ENCODE peak calls at places on chromosomes 6 and 20, in ten cellular contexts. One of them, this sample, is unnamed. For H3K36me3, the result is how much of the 10 kb centered on the place peaks cover.

GRCh38 chr6:11621119-11621518 is 83.6 kb downstream of the TMEM170B start:
- DNase-seq in tibial nerve: no peak
- DNase-seq in left ventricle myocardium inferior: no peak
- DNase-seq in bronchial epithelial cell: peak
- DNase-seq in neural progenitor cell: no peak
- DNase-seq in CD8-positive, alpha-beta T cell: no peak
- DNase-seq in colonic mucosa: no peak
- DNase-seq in fibroblast of lung: no peak
- DNase-seq in neuronal stem cell: no peak
- DNase-seq in effector memory CD4-positive, alpha-beta T cell: no peak
- DNase-seq in this sample: no peak

GRCh38 chr6:107662333-107662732 is 161.8 kb downstream of the SCML4 start:
- DNase-seq in tibial nerve: no peak
- DNase-seq in neuronal stem cell: no peak
- DNase-seq in effector memory CD4-positive, alpha-beta T cell: no peak
- DNase-seq in neural progenitor cell: no peak
- DNase-seq in fibroblast of lung: no peak
- DNase-seq in bronchial epithelial cell: no peak
- DNase-seq in colonic mucosa: no peak
- DNase-seq in CD8-positive, alpha-beta T cell: no peak
- DNase-seq in left ventricle myocardium inferior: no peak
- DNase-seq in this sample: no peak

GRCh38 chr6:169785566-169785965 is 34.1 kb downstream of the ERMARD start:
- DNase-seq in neural progenitor cell: no peak
- DNase-seq in tibial nerve: no peak
- DNase-seq in left ventricle myocardium inferior: no peak
- DNase-seq in colonic mucosa: no peak
- DNase-seq in neuronal stem cell: no peak
- DNase-seq in fibroblast of lung: no peak
- DNase-seq in CD8-positive, alpha-beta T cell: no peak
- DNase-seq in effector memory CD4-positive, alpha-beta T cell: no peak
- DNase-seq in bronchial epithelial cell: no peak
- DNase-seq in this sample: no peak

GRCh38 chr20:35277127-35277526 is 795 bp downstream of the MMP24OS start:
- DNase-seq in effector memory CD4-positive, alpha-beta T cell: no peak
- DNase-seq in neural progenitor cell: no peak
- DNase-seq in CD8-positive, alpha-beta T cell: no peak
- DNase-seq in tibial nerve: no peak
- DNase-seq in fibroblast of lung: no peak
- DNase-seq in left ventricle myocardium inferior: no peak
- DNase-seq in bronchial epithelial cell: no peak
- DNase-seq in colonic mucosa: no peak
- DNase-seq in neuronal stem cell: no peak
- DNase-seq in this sample: no peak

GRCh38 chr6:68636710-68637470 is 1.8 kb downstream of the ADGRB3 start:
- DNase-seq in fibroblast of lung: no peak
- DNase-seq in effector memory CD4-positive, alpha-beta T cell: no peak
- DNase-seq in CD8-positive, alpha-beta T cell: no peak
- DNase-seq in neuronal stem cell: no peak
- DNase-seq in neural progenitor cell: no peak
- DNase-seq in bronchial epithelial cell: no peak
- DNase-seq in tibial nerve: no peak
- DNase-seq in left ventricle myocardium inferior: no peak
- DNase-seq in colonic mucosa: no peak
- DNase-seq in this sample: no peak

GRCh38 chr6:148235446-148235845 is 107.2 kb upstream of the SASH1 start:
- DNase-seq in neuronal stem cell: no peak
- DNase-seq in neural progenitor cell: no peak
- DNase-seq in effector memory CD4-positive, alpha-beta T cell: no peak
- DNase-seq in left ventricle myocardium inferior: no peak
- DNase-seq in fibroblast of lung: peak
- DNase-seq in tibial nerve: no peak
- DNase-seq in bronchial epithelial cell: peak
- DNase-seq in CD8-positive, alpha-beta T cell: no peak
- DNase-seq in colonic mucosa: no peak
- DNase-seq in this sample: no peak

GRCh38 chr20:10671221-10671849 is 2.5 kb downstream of the JAG1 start:
- DNase-seq in bronchial epithelial cell: peak
- DNase-seq in neuronal stem cell: no peak
- DNase-seq in effector memory CD4-positive, alpha-beta T cell: no peak
- DNase-seq in left ventricle myocardium inferior: peak
- DNase-seq in CD8-positive, alpha-beta T cell: no peak
- DNase-seq in tibial nerve: peak
- DNase-seq in fibroblast of lung: peak
- DNase-seq in neural progenitor cell: peak
- DNase-seq in colonic mucosa: peak
- DNase-seq in this sample: peak

GRCh38 chr6:43725643-43726580 is 38.3 kb upstream of the MRPS18A start:
- DNase-seq in fibroblast of lung: no peak
- DNase-seq in tibial nerve: no peak
- DNase-seq in CD8-positive, alpha-beta T cell: no peak
- DNase-seq in neural progenitor cell: no peak
- DNase-seq in colonic mucosa: no peak
- DNase-seq in neuronal stem cell: no peak
- DNase-seq in bronchial epithelial cell: no peak
- DNase-seq in left ventricle myocardium inferior: no peak
- DNase-seq in effector memory CD4-positive, alpha-beta T cell: no peak
- DNase-seq in this sample: no peak

GRCh38 chr6:52573295-52573694 is 3.6 kb downstream of the TRAM2 start:
- DNase-seq in bronchial epithelial cell: no peak
- DNase-seq in neural progenitor cell: peak
- DNase-seq in tibial nerve: no peak
- DNase-seq in effector memory CD4-positive, alpha-beta T cell: no peak
- DNase-seq in CD8-positive, alpha-beta T cell: no peak
- DNase-seq in colonic mucosa: no peak
- DNase-seq in neuronal stem cell: peak
- DNase-seq in fibroblast of lung: no peak
- DNase-seq in left ventricle myocardium inferior: no peak
- DNase-seq in this sample: no peak

GRCh38 chr20:47600967-47601547 is 99.4 kb downstream of the NCOA3 start:
- DNase-seq in colonic mucosa: no peak
- DNase-seq in neural progenitor cell: no peak
- DNase-seq in neuronal stem cell: no peak
- DNase-seq in fibroblast of lung: no peak
- DNase-seq in bronchial epithelial cell: no peak
- DNase-seq in CD8-positive, alpha-beta T cell: no peak
- DNase-seq in left ventricle myocardium inferior: no peak
- DNase-seq in tibial nerve: no peak
- DNase-seq in effector memory CD4-positive, alpha-beta T cell: no peak
- DNase-seq in this sample: no peak

GRCh38 chr20:47594157-47594556 is 92.5 kb downstream of the NCOA3 start:
- DNase-seq in left ventricle myocardium inferior: no peak
- DNase-seq in effector memory CD4-positive, alpha-beta T cell: no peak
- DNase-seq in neural progenitor cell: no peak
- DNase-seq in bronchial epithelial cell: no peak
- DNase-seq in colonic mucosa: no peak
- DNase-seq in neuronal stem cell: no peak
- DNase-seq in CD8-positive, alpha-beta T cell: no peak
- DNase-seq in tibial nerve: no peak
- DNase-seq in fibroblast of lung: no peak
- DNase-seq in this sample: no peak

GRCh38 chr20:47598911-47599745 is 97.4 kb downstream of the NCOA3 start:
- DNase-seq in effector memory CD4-positive, alpha-beta T cell: no peak
- DNase-seq in left ventricle myocardium inferior: no peak
- DNase-seq in CD8-positive, alpha-beta T cell: no peak
- DNase-seq in neuronal stem cell: no peak
- DNase-seq in tibial nerve: no peak
- DNase-seq in colonic mucosa: no peak
- DNase-seq in fibroblast of lung: no peak
- DNase-seq in neural progenitor cell: no peak
- DNase-seq in bronchial epithelial cell: no peak
- DNase-seq in this sample: no peak

GRCh38 chr20:47596003-47596571 is 94.4 kb downstream of the NCOA3 start:
- DNase-seq in effector memory CD4-positive, alpha-beta T cell: no peak
- DNase-seq in neural progenitor cell: no peak
- DNase-seq in colonic mucosa: no peak
- DNase-seq in neuronal stem cell: no peak
- DNase-seq in tibial nerve: no peak
- DNase-seq in left ventricle myocardium inferior: no peak
- DNase-seq in CD8-positive, alpha-beta T cell: no peak
- DNase-seq in bronchial epithelial cell: no peak
- DNase-seq in fibroblast of lung: no peak
- DNase-seq in this sample: no peak

GRCh38 chr20:47597090-47597489 is 95.4 kb downstream of the NCOA3 start:
- DNase-seq in bronchial epithelial cell: no peak
- DNase-seq in fibroblast of lung: no peak
- DNase-seq in effector memory CD4-positive, alpha-beta T cell: no peak
- DNase-seq in neuronal stem cell: no peak
- DNase-seq in left ventricle myocardium inferior: no peak
- DNase-seq in neural progenitor cell: no peak
- DNase-seq in tibial nerve: no peak
- DNase-seq in colonic mucosa: no peak
- DNase-seq in CD8-positive, alpha-beta T cell: no peak
- DNase-seq in this sample: no peak
- H3K36me3 ChIP-seq in bronchial epithelial cell: under half
- H3K36me3 ChIP-seq in fibroblast of lung: under half
- H3K36me3 ChIP-seq in effector memory CD4-positive, alpha-beta T cell: under half
- H3K36me3 ChIP-seq in neuronal stem cell: under half
- H3K36me3 ChIP-seq in left ventricle myocardium inferior: under half
- H3K36me3 ChIP-seq in neural progenitor cell: under half
- H3K36me3 ChIP-seq in tibial nerve: under half
- H3K36me3 ChIP-seq in colonic mucosa: under half
- H3K36me3 ChIP-seq in CD8-positive, alpha-beta T cell: under half
- H3K36me3 ChIP-seq in this sample: under half

GRCh38 chr6:69820018-69820417 is 23.2 kb upstream of the LMBRD1 start:
- DNase-seq in fibroblast of lung: no peak
- DNase-seq in neural progenitor cell: no peak
- DNase-seq in colonic mucosa: no peak
- DNase-seq in CD8-positive, alpha-beta T cell: no peak
- DNase-seq in neuronal stem cell: no peak
- DNase-seq in tibial nerve: no peak
- DNase-seq in left ventricle myocardium inferior: no peak
- DNase-seq in effector memory CD4-positive, alpha-beta T cell: no peak
- DNase-seq in bronchial epithelial cell: no peak
- DNase-seq in this sample: no peak
- H3K36me3 ChIP-seq in fibroblast of lung: under half
- H3K36me3 ChIP-seq in neural progenitor cell: under half
- H3K36me3 ChIP-seq in colonic mucosa: under half
- H3K36me3 ChIP-seq in CD8-positive, alpha-beta T cell: under half
- H3K36me3 ChIP-seq in neuronal stem cell: under half
- H3K36me3 ChIP-seq in tibial nerve: under half
- H3K36me3 ChIP-seq in left ventricle myocardium inferior: under half
- H3K36me3 ChIP-seq in effector memory CD4-positive, alpha-beta T cell: under half
- H3K36me3 ChIP-seq in bronchial epithelial cell: under half
- H3K36me3 ChIP-seq in this sample: under half

DNA sequence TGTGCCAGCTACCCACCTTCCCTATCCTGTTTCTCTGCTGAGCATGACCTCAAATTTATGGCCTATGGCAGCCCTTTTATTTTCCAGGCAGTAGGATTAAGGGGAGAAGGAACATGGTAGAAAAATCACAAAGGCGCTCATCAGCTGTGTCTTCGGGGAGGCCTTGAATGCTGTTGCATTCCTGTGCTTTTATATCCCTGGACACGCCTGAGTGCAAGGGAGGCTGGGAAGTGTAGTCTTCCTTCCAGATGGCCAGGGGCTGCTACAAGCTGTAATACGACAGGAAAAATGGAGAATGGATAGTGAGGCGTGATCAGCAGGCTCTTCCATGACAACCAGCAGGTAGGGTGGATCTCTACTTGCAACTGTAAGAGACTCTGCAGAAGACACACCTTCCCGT is 210.9 kb upstream of the GGTLC1 start:
- DNase-seq in neural progenitor cell: peak
- DNase-seq in fibroblast of lung: no peak
- DNase-seq in effector memory CD4-positive, alpha-beta T cell: no peak
- DNase-seq in CD8-positive, alpha-beta T cell: no peak
- DNase-seq in left ventricle myocardium inferior: no peak
- DNase-seq in colonic mucosa: no peak
- DNase-seq in tibial nerve: no peak
- DNase-seq in bronchial epithelial cell: no peak
- DNase-seq in neuronal stem cell: peak
- DNase-seq in this sample: no peak
- H3K36me3 ChIP-seq in neural progenitor cell: under half
- H3K36me3 ChIP-seq in fibroblast of lung: under half
- H3K36me3 ChIP-seq in effector memory CD4-positive, alpha-beta T cell: under half
- H3K36me3 ChIP-seq in CD8-positive, alpha-beta T cell: under half
- H3K36me3 ChIP-seq in left ventricle myocardium inferior: under half
- H3K36me3 ChIP-seq in colonic mucosa: under half
- H3K36me3 ChIP-seq in tibial nerve: under half
- H3K36me3 ChIP-seq in bronchial epithelial cell: under half
- H3K36me3 ChIP-seq in neuronal stem cell: under half
- H3K36me3 ChIP-seq in this sample: under half

GRCh38 chr20:64025826-64026412 is 10.1 kb upstream of the C20orf204 start:
- DNase-seq in bronchial epithelial cell: no peak
- DNase-seq in CD8-positive, alpha-beta T cell: no peak
- DNase-seq in neuronal stem cell: no peak
- DNase-seq in fibroblast of lung: no peak
- DNase-seq in tibial nerve: no peak
- DNase-seq in left ventricle myocardium inferior: no peak
- DNase-seq in colonic mucosa: no peak
- DNase-seq in neural progenitor cell: no peak
- DNase-seq in effector memory CD4-positive, alpha-beta T cell: no peak
- DNase-seq in this sample: no peak
- H3K36me3 ChIP-seq in bronchial epithelial cell: under half
- H3K36me3 ChIP-seq in CD8-positive, alpha-beta T cell: half or more
- H3K36me3 ChIP-seq in neuronal stem cell: half or more
- H3K36me3 ChIP-seq in fibroblast of lung: under half
- H3K36me3 ChIP-seq in tibial nerve: half or more
- H3K36me3 ChIP-seq in left ventricle myocardium inferior: half or more
- H3K36me3 ChIP-seq in colonic mucosa: under half
- H3K36me3 ChIP-seq in neural progenitor cell: under half
- H3K36me3 ChIP-seq in effector memory CD4-positive, alpha-beta T cell: half or more
- H3K36me3 ChIP-seq in this sample: half or more

GRCh38 chr20:31681769-31682168 is 40.9 kb downstream of the BCL2L1 start:
- DNase-seq in fibroblast of lung: no peak
- DNase-seq in bronchial epithelial cell: no peak
- DNase-seq in neural progenitor cell: no peak
- DNase-seq in CD8-positive, alpha-beta T cell: no peak
- DNase-seq in tibial nerve: no peak
- DNase-seq in neuronal stem cell: no peak
- DNase-seq in left ventricle myocardium inferior: no peak
- DNase-seq in effector memory CD4-positive, alpha-beta T cell: no peak
- DNase-seq in colonic mucosa: no peak
- DNase-seq in this sample: no peak
- H3K36me3 ChIP-seq in fibroblast of lung: under half
- H3K36me3 ChIP-seq in bronchial epithelial cell: under half
- H3K36me3 ChIP-seq in neural progenitor cell: under half
- H3K36me3 ChIP-seq in CD8-positive, alpha-beta T cell: under half
- H3K36me3 ChIP-seq in tibial nerve: under half
- H3K36me3 ChIP-seq in neuronal stem cell: under half
- H3K36me3 ChIP-seq in left ventricle myocardium inferior: under half
- H3K36me3 ChIP-seq in effector memory CD4-positive, alpha-beta T cell: under half
- H3K36me3 ChIP-seq in colonic mucosa: under half
- H3K36me3 ChIP-seq in this sample: under half